ENCODE peak calls at places on chromosomes 2 and 18, in five cellular contexts. One of them, this sample, is unnamed.

GRCh38 chr2:26536371-26537068 is 58.6 kb upstream of the OTOF start:
- DNase-seq in PC-9: no peak
- DNase-seq in nephron progenitor cell: no peak
- DNase-seq in fibroblast of lung: no peak
- DNase-seq in left ventricle myocardium inferior: no peak
- DNase-seq in this sample: no peak

GRCh38 chr2:182280128-182280527 is 146.7 kb downstream of the PDE1A start:
- DNase-seq in fibroblast of lung: peak; percentile 83
- DNase-seq in PC-9: no peak
- DNase-seq in nephron progenitor cell: no peak
- DNase-seq in left ventricle myocardium inferior: no peak
- DNase-seq in this sample: peak; percentile 54

GRCh38 chr2:7725132-7725849 is 808.1 kb downstream of the RNF144A start:
- DNase-seq in left ventricle myocardium inferior: no peak
- DNase-seq in PC-9: no peak
- DNase-seq in fibroblast of lung: no peak
- DNase-seq in nephron progenitor cell: no peak
- DNase-seq in this sample: peak; percentile 17

GRCh38 chr2:71694501-71695234 is 241.3 kb downstream of the DYSF start:
- DNase-seq in PC-9: no peak
- DNase-seq in nephron progenitor cell: no peak
- DNase-seq in fibroblast of lung: no peak
- DNase-seq in left ventricle myocardium inferior: no peak
- DNase-seq in this sample: no peak

GRCh38 chr18:58754544-58755068 is 83.3 kb downstream of the MALT1 start:
- DNase-seq in PC-9: no peak
- DNase-seq in left ventricle myocardium inferior: peak; percentile 49
- DNase-seq in nephron progenitor cell: no peak
- DNase-seq in fibroblast of lung: peak; percentile 33
- DNase-seq in this sample: peak; percentile 43

GRCh38 chr2:159903404-159904126 is 105.6 kb upstream of the CD302 start:
- DNase-seq in left ventricle myocardium inferior: no peak
- DNase-seq in fibroblast of lung: no peak
- DNase-seq in PC-9: peak; percentile 29
- DNase-seq in nephron progenitor cell: no peak
- DNase-seq in this sample: peak; percentile 25

GRCh38 chr2:98126061-98126460 is 39.1 kb downstream of the VWA3B start:
- DNase-seq in nephron progenitor cell: no peak
- DNase-seq in left ventricle myocardium inferior: no peak
- DNase-seq in fibroblast of lung: no peak
- DNase-seq in PC-9: no peak
- DNase-seq in this sample: no peak

GRCh38 chr2:108607706-108608301 is 73.5 kb downstream of the LIMS1 start:
- DNase-seq in fibroblast of lung: peak; percentile 41
- DNase-seq in PC-9: no peak
- DNase-seq in nephron progenitor cell: peak; percentile 25
- DNase-seq in left ventricle myocardium inferior: no peak
- DNase-seq in this sample: peak; percentile 67

GRCh38 chr2:130387804-130388203 is 31.9 kb downstream of the PTPN18 start:
- DNase-seq in left ventricle myocardium inferior: no peak
- DNase-seq in PC-9: no peak
- DNase-seq in fibroblast of lung: no peak
- DNase-seq in nephron progenitor cell: no peak
- DNase-seq in this sample: no peak

GRCh38 chr2:141968377-141968920 is 162.4 kb downstream of the LRP1B start:
- DNase-seq in PC-9: no peak
- DNase-seq in fibroblast of lung: peak; percentile 62
- DNase-seq in left ventricle myocardium inferior: no peak
- DNase-seq in nephron progenitor cell: no peak
- DNase-seq in this sample: peak; percentile 0

GRCh38 chr18:28174181-28174906 is 2.6 kb downstream of the CDH2 start:
- DNase-seq in PC-9: no peak
- DNase-seq in left ventricle myocardium inferior: no peak
- DNase-seq in nephron progenitor cell: no peak
- DNase-seq in fibroblast of lung: peak; percentile 26
- DNase-seq in this sample: no peak

GRCh38 chr2:155377178-155377780 is 678.8 kb downstream of the KCNJ3 start:
- DNase-seq in nephron progenitor cell: no peak
- DNase-seq in left ventricle myocardium inferior: no peak
- DNase-seq in PC-9: no peak
- DNase-seq in fibroblast of lung: peak; percentile 30
- DNase-seq in this sample: peak; percentile 32

GRCh38 chr2:166410828-166411472 is 35.2 kb upstream of the SCN9A start:
- DNase-seq in left ventricle myocardium inferior: no peak
- DNase-seq in PC-9: no peak
- DNase-seq in nephron progenitor cell: no peak
- DNase-seq in fibroblast of lung: peak; percentile 98
- DNase-seq in this sample: peak; percentile 73

GRCh38 chr2:61759718-61760117 is 94.1 kb downstream of the FAM161A start:
- DNase-seq in fibroblast of lung: peak; percentile 65
- DNase-seq in left ventricle myocardium inferior: no peak
- DNase-seq in PC-9: no peak
- DNase-seq in nephron progenitor cell: no peak
- DNase-seq in this sample: peak; percentile 89

GRCh38 chr2:62195421-62196277 is at the start of gene B3GNT2:
- DNase-seq in nephron progenitor cell: peak; percentile 81
- DNase-seq in left ventricle myocardium inferior: peak; percentile 88
- DNase-seq in fibroblast of lung: peak; percentile 67
- DNase-seq in PC-9: peak; percentile 82
- DNase-seq in this sample: peak; percentile 73

GRCh38 chr2:235483313-235483712 is 10.5 kb upstream of the AGAP1 start:
- DNase-seq in left ventricle myocardium inferior: no peak
- DNase-seq in nephron progenitor cell: no peak
- DNase-seq in PC-9: no peak
- DNase-seq in fibroblast of lung: no peak
- DNase-seq in this sample: no peak

GRCh38 chr2:207926133-207927076 is 98.9 kb downstream of the PLEKHM3 start:
- DNase-seq in nephron progenitor cell: no peak
- DNase-seq in PC-9: no peak
- DNase-seq in fibroblast of lung: peak; percentile 78
- DNase-seq in left ventricle myocardium inferior: peak; percentile 25
- DNase-seq in this sample: peak; percentile 72

GRCh38 chr2:174590928-174591648 is 6.5 kb downstream of the WIPF1 start:
- DNase-seq in nephron progenitor cell: no peak
- DNase-seq in PC-9: no peak
- DNase-seq in left ventricle myocardium inferior: no peak
- DNase-seq in fibroblast of lung: peak; percentile 72
- DNase-seq in this sample: no peak

GRCh38 chr2:11286749-11287148 is 57.7 kb downstream of the ROCK2 start:
- DNase-seq in left ventricle myocardium inferior: no peak
- DNase-seq in fibroblast of lung: peak; percentile 52
- DNase-seq in nephron progenitor cell: no peak
- DNase-seq in PC-9: no peak
- DNase-seq in this sample: no peak

GRCh38 chr2:2800001-2800400 is 468.9 kb upstream of the MYT1L start:
- DNase-seq in left ventricle myocardium inferior: no peak
- DNase-seq in PC-9: no peak
- DNase-seq in fibroblast of lung: no peak
- DNase-seq in nephron progenitor cell: no peak
- DNase-seq in this sample: no peak

GRCh38 chr2:145503511-145503910 is 983.6 kb upstream of the ZEB2 start:
- DNase-seq in fibroblast of lung: no peak
- DNase-seq in nephron progenitor cell: no peak
- DNase-seq in left ventricle myocardium inferior: no peak
- DNase-seq in PC-9: no peak
- DNase-seq in this sample: peak; percentile 13

GRCh38 chr2:155905640-155906039 is 426.9 kb downstream of the NR4A2 start:
- DNase-seq in PC-9: no peak
- DNase-seq in left ventricle myocardium inferior: no peak
- DNase-seq in nephron progenitor cell: no peak
- DNase-seq in fibroblast of lung: no peak
- DNase-seq in this sample: no peak

GRCh38 chr2:203492965-203493364 is 42.1 kb downstream of the RAPH1 start:
- DNase-seq in PC-9: no peak
- DNase-seq in fibroblast of lung: peak; percentile 68
- DNase-seq in nephron progenitor cell: no peak
- DNase-seq in left ventricle myocardium inferior: no peak
- DNase-seq in this sample: no peak

GRCh38 chr2:186466743-186467142 is 19.3 kb upstream of the ZC3H15 start:
- DNase-seq in fibroblast of lung: no peak
- DNase-seq in PC-9: no peak
- DNase-seq in nephron progenitor cell: no peak
- DNase-seq in left ventricle myocardium inferior: no peak
- DNase-seq in this sample: no peak

GRCh38 chr2:79860233-79861058 is 347.6 kb downstream of the CTNNA2 start:
- DNase-seq in nephron progenitor cell: no peak
- DNase-seq in left ventricle myocardium inferior: no peak
- DNase-seq in fibroblast of lung: peak; percentile 23
- DNase-seq in PC-9: no peak
- DNase-seq in this sample: peak; percentile 11

GRCh38 chr2:79971807-79972206 is 332.7 kb downstream of the LRRTM1 start:
- DNase-seq in fibroblast of lung: no peak
- DNase-seq in left ventricle myocardium inferior: no peak
- DNase-seq in PC-9: no peak
- DNase-seq in nephron progenitor cell: no peak
- DNase-seq in this sample: no peak

GRCh38 chr2:182193291-182193690 is 207.6 kb downstream of the PPP1R1C start:
- DNase-seq in nephron progenitor cell: no peak
- DNase-seq in left ventricle myocardium inferior: no peak
- DNase-seq in PC-9: no peak
- DNase-seq in fibroblast of lung: no peak
- DNase-seq in this sample: no peak

GRCh38 chr2:13652531-13653313 is 936.0 kb downstream of the TRIB2 start:
- DNase-seq in fibroblast of lung: peak; percentile 85
- DNase-seq in left ventricle myocardium inferior: no peak
- DNase-seq in PC-9: no peak
- DNase-seq in nephron progenitor cell: no peak
- DNase-seq in this sample: no peak

GRCh38 chr2:232983669-232983991 is 29.4 kb downstream of the NGEF start:
- DNase-seq in nephron progenitor cell: no peak
- DNase-seq in PC-9: no peak
- DNase-seq in fibroblast of lung: no peak
- DNase-seq in left ventricle myocardium inferior: no peak
- DNase-seq in this sample: no peak

GRCh38 chr2:232982926-232983668 is 30.0 kb downstream of the NGEF start:
- DNase-seq in fibroblast of lung: no peak
- DNase-seq in PC-9: no peak
- DNase-seq in nephron progenitor cell: no peak
- DNase-seq in left ventricle myocardium inferior: no peak
- DNase-seq in this sample: no peak

GRCh38 chr2:232980683-232981082 is 32.4 kb downstream of the NGEF start:
- DNase-seq in left ventricle myocardium inferior: no peak
- DNase-seq in PC-9: peak; percentile 51
- DNase-seq in nephron progenitor cell: no peak
- DNase-seq in fibroblast of lung: peak; percentile 26
- DNase-seq in this sample: no peak

GRCh38 chr2:232981356-232981755 is 31.7 kb downstream of the NGEF start:
- DNase-seq in left ventricle myocardium inferior: no peak
- DNase-seq in fibroblast of lung: no peak
- DNase-seq in PC-9: peak; percentile 83
- DNase-seq in nephron progenitor cell: no peak
- DNase-seq in this sample: no peak

GRCh38 chr2:232981767-232982360 is 31.2 kb downstream of the NGEF start:
- DNase-seq in fibroblast of lung: no peak
- DNase-seq in PC-9: no peak
- DNase-seq in nephron progenitor cell: no peak
- DNase-seq in left ventricle myocardium inferior: no peak
- DNase-seq in this sample: no peak
- TF ChIP-seq CTCF in fibroblast of lung: no peak
- TF ChIP-seq CTCF in PC-9: peak; percentile 38
- TF ChIP-seq CTCF in nephron progenitor cell: no peak
- TF ChIP-seq CTCF in left ventricle myocardium inferior: no peak
- TF ChIP-seq CTCF in this sample: no peak

GRCh38 chr18:14075196-14075595 is 57.0 kb downstream of the ZNF519 start:
- DNase-seq in PC-9: no peak
- DNase-seq in left ventricle myocardium inferior: no peak
- DNase-seq in fibroblast of lung: no peak
- DNase-seq in nephron progenitor cell: no peak
- DNase-seq in this sample: no peak

GRCh38 chr18:14074187-14074586 is 58.0 kb downstream of the ZNF519 start:
- DNase-seq in fibroblast of lung: no peak
- DNase-seq in nephron progenitor cell: no peak
- DNase-seq in left ventricle myocardium inferior: no peak
- DNase-seq in PC-9: no peak
- DNase-seq in this sample: no peak
- TF ChIP-seq CTCF in fibroblast of lung: no peak
- TF ChIP-seq CTCF in nephron progenitor cell: no peak
- TF ChIP-seq CTCF in left ventricle myocardium inferior: peak; percentile 15
- TF ChIP-seq CTCF in PC-9: peak; percentile 35
- TF ChIP-seq CTCF in this sample: no peak

DNA sequence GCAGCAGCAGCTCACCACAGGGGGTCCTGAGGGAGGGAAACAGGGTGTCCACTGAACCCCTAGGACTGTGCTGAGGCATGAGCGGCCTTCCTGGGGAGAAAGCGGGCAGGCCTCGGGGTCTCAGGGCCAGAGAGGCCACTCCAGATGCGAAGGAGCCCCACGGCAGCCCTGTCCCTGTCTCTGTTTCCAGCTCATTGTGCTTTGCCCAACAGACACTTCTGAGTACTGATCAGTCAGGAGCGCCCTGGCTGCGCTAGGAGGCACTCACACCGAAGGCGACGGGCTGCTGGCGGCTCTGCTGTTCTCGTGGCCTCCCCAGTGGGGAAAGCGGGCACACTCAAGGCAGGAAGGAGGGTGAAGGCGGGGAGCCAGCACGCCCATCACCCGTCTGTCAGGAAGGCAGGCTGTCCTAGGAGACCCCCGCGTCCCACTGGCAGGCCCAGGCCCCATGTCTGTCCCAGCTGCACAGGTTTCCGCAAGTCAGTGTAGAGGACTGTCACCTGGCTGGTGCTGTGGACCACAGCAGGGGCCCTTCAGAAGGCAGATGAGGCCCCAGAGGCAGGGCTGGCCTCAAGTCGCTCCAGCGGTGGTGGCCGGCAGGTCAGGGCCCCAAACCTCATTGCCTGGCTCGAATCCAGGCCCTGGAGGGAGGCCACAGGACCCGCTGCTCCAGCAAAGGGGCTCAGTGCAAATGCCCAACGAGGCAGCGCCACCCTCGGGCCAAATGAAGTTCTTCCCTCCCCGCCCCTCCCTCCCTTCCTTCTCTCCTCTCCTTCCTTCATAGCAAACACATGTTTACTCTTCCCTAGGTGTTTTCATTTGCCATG is 6.8 kb downstream of the ESPNL start:
- DNase-seq in left ventricle myocardium inferior: no peak
- DNase-seq in nephron progenitor cell: no peak
- DNase-seq in PC-9: peak; percentile 69
- DNase-seq in fibroblast of lung: no peak
- DNase-seq in this sample: no peak
- TF ChIP-seq CTCF in left ventricle myocardium inferior: no peak
- TF ChIP-seq CTCF in nephron progenitor cell: no peak
- TF ChIP-seq CTCF in PC-9: peak; percentile 62
- TF ChIP-seq CTCF in fibroblast of lung: no peak
- TF ChIP-seq CTCF in this sample: peak; percentile 15

DNA sequence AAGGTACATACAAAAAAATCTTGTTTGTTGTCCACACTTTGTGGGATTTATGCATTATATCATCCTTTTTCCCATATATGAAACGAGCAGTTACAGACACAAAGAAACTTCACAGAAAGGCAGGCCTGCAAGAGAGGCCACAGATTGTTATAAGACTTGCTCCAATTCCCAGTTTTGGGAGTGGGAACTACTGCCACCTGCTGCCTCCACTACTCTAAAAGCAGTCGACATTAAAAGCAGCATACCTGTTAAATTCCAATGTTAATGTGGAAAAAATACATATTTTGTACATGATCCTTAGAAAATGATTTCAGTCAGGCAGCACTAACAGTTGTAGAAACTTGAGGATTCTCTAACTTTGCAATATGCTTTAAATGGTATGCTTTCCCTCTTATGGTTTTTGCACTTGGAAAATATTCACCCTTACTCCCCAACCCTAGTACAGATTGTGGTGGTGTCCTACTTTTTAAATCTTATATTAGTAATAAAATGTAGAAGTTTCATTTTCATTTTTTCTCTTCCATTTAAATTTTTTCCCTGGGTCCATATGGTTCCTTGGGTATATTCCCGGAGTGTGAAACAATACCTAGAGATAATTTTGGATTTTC is 37.9 kb downstream of the SLC38A11 start:
- DNase-seq in PC-9: peak; percentile 26
- DNase-seq in left ventricle myocardium inferior: peak; percentile 41
- DNase-seq in fibroblast of lung: peak; percentile 41
- DNase-seq in nephron progenitor cell: peak; percentile 18
- DNase-seq in this sample: peak; percentile 58
- TF ChIP-seq CTCF in PC-9: peak; percentile 63
- TF ChIP-seq CTCF in left ventricle myocardium inferior: peak; percentile 78
- TF ChIP-seq CTCF in fibroblast of lung: peak; percentile 46
- TF ChIP-seq CTCF in nephron progenitor cell: peak; percentile 39
- TF ChIP-seq CTCF in this sample: peak; percentile 57